ENCODE peak calls at places on chromosomes 16 and 17, in ten cellular contexts. B is cardiac muscle cell, Z is GM10248, P is upper lobe of right lung, W is fibroblast of villous mesenchyme, E is right atrium auricular region, M is cardiac fibroblast, R is lower leg skin, K is psoas muscle, T is omental fat pad. Y is an unnamed sample.

GRCh38 chr16:85902366-85903155 is 3.6 kb downstream of the IRF8 start:
- DNase-seq in B (peak), Z (peak), P (no peak), W (no peak), E (no peak), M (no peak), R (no peak), K (no peak), T (no peak), Y (no peak)

GRCh38 chr17:58969156-58969555 is 137.5 kb downstream of the TRIM37 start:
- DNase-seq in B (no peak), Z (no peak), P (no peak), W (no peak), E (no peak), M (no peak), R (no peak), K (no peak), T (no peak), Y (no peak)

GRCh38 chr17:81583589-81584337 is 31.6 kb upstream of the FAAP100 start:
- DNase-seq in B (no peak), Z (no peak), P (no peak), W (peak), E (no peak), M (no peak), R (no peak), K (no peak), T (no peak), Y (no peak)

GRCh38 chr16:49095539-49095938 is 186.1 kb downstream of the CBLN1 start:
- DNase-seq in B (no peak), Z (no peak), P (no peak), W (no peak), E (no peak), M (no peak), R (no peak), K (no peak), T (no peak), Y (no peak)

GRCh38 chr17:38959508-38959907 is 7.7 kb downstream of the FBXO47 start:
- DNase-seq in B (no peak), Z (no peak), P (no peak), W (no peak), E (no peak), M (no peak), R (no peak), K (no peak), T (no peak), Y (no peak)

GRCh38 chr17:78583091-78583490 is 5.9 kb upstream of the DNAH17 start:
- DNase-seq in B (peak), Z (no peak), P (no peak), W (no peak), E (no peak), M (no peak), R (no peak), K (peak), T (no peak), Y (no peak)

GRCh38 chr16:4064950-4065352 is 51.3 kb downstream of the ADCY9 start:
- DNase-seq in B (no peak), Z (no peak), P (no peak), W (no peak), E (no peak), M (no peak), R (no peak), K (no peak), T (no peak), Y (no peak)

GRCh38 chr16:25256821-25257503 is 683 bp downstream of the ZKSCAN2 start:
- DNase-seq in B (peak), Z (no peak), P (no peak), W (peak), E (no peak), M (no peak), R (peak), K (no peak), T (no peak), Y (peak)

GRCh38 chr17:67891481-67892119 is 66.3 kb downstream of the BPTF start:
- DNase-seq in B (peak), Z (no peak), P (no peak), W (peak), E (no peak), M (peak), R (no peak), K (no peak), T (no peak), Y (no peak)
- TF ChIP-seq CTCF in B (peak), Z (no peak), P (peak), W (peak), E (no peak), M (peak), R (no peak), K (no peak), T (no peak), Y (no peak)

GRCh38 chr16:28823291-28823718 is 506 bp downstream of the ATXN2L start:
- DNase-seq in B (no peak), Z (no peak), P (no peak), W (no peak), E (no peak), M (no peak), R (no peak), K (peak), T (no peak), Y (no peak)
- TF ChIP-seq CTCF in B (no peak), Z (no peak), P (no peak), W (no peak), E (no peak), M (no peak), R (no peak), K (no peak), T (no peak), Y (no peak)

DNA sequence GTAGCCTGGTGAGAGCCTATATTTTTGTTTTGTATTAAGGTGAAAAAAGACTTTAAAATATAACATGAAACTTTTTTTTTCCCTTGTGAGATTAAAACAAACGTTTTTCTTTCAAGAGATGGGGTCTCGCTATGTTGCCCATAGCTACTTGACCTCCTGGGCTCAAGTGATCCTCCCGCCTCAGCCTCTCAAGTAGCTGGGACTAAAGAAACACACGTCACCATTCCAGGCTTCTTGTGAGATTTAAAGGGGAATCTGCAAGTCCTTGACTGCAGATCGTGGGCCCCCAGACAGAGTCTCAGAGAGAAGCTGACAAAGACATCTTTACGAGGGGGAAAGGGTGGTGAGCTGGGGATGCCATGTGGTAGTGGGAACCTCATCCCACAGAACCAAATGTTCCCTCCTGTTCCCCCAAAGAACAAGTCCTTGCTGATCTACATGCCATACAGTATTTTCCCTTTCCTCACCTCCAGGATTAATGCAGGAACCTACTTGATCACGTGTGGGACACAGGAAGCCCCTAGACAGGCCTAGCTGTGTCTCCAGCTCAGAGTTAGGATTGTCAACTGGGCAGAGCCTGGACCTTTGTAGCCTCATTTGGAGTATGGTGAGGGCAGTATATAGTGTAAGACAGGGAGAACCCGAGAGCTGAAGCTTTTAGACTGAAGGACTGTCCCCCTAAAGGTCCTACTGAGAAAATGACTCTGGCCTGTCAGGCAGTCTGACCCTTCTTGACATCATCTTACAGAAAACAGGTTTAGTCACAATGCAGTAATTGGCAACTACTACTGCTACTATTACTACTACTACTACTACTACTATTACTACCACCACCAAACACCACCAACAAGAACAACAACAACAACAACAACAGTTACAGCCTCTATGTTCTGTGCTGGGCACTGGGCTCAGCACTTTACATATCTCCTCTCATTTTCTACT is 4.1 kb downstream of the MAP3K14 start:
- DNase-seq in B (no peak), Z (no peak), P (no peak), W (no peak), E (no peak), M (no peak), R (no peak), K (no peak), T (no peak), Y (no peak)
- TF ChIP-seq CTCF in B (no peak), Z (no peak), P (no peak), W (no peak), E (no peak), M (no peak), R (no peak), K (no peak), T (no peak), Y (no peak)

DNA sequence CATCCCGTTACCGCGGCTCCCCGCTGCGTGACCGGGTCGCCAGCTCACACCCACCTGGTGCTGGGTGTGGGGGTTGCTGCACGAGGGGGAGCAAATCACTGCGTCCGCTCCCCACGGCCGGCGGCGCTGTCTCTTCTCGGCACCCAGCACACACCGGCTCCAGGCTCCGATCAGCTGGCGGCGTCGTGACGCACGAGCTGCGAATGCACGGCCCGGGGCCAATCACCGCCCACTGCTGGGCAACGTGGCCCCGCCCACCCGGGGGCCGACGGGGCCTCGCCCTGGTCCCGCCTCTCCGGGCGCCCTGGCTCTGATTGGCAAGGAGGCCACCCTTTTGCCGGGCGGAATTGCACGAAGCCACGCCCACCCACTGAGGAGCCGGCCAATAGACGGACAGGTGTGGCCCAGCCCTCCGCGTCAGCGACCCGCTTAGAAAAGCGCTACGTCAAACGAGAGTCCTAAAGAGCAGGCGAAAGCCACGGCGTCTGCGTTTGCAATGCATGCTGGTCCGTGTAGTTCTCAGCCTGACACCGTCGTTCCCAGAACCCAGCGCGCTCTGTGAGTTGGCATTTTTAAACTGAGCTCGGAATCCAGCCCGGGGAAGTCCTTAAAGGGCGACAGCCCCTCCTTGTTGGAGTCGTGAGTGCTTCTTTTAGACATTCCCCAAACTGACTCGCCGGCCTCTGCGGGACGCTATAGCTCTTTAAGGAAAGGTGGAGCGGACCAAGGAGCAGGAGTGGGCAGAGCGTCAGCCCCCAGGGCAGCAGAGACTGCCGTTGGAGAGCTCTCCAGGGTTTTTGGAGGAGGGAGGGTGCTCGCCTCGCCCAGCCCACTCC is 6.1 kb upstream of the TLCD2 start:
- DNase-seq in B (peak), Z (peak), P (peak), W (peak), E (peak), M (peak), R (peak), K (peak), T (peak), Y (peak)
- TF ChIP-seq CTCF in B (peak), Z (no peak), P (peak), W (no peak), E (no peak), M (peak), R (no peak), K (no peak), T (no peak), Y (no peak)

DNA sequence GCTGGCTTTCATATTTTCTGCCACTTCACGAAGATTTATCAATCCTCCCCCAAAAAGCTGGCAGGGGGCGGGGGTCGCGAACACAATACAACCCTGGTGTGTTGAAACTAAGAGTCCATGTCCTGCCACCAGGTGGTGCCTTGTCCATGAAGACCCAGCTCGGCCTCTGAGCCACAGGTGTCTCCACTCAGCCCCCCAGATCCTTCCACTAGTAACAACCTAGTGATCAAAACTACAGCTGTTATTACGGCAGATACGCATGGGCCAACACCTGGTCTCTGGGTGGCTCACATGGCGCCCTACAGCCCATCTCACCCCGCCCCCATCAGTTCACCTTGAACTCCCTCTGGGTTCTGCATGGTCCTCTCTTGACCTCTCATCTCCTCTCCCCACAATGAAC is 27.7 kb downstream of the USP7 start:
- DNase-seq in B (peak), Z (no peak), P (no peak), W (no peak), E (no peak), M (no peak), R (no peak), K (no peak), T (no peak), Y (no peak)
- TF ChIP-seq CTCF in B (peak), Z (peak), P (no peak), W (peak), E (no peak), M (peak), R (no peak), K (peak), T (no peak), Y (no peak)